ENCODE peak calls at places on chromosomes 11 and 22, in eight cellular contexts. B, Z, S, J, K, I, Y and T are unnamed samples.

GRCh38 chr11:68550485-68550817 is 89.9 kb downstream of the PPP6R3 start:
- DNase-seq in Z (no peak), Y (no peak), S (no peak), K (no peak), J (no peak), I (no peak), B (no peak), T (peak)

GRCh38 chr22:32493551-32493950 is 18.9 kb downstream of the FBXO7 start:
- DNase-seq in K (no peak), J (no peak), S (no peak), B (no peak), Z (no peak), Y (no peak), I (no peak), T (peak)

GRCh38 chr22:31952459-31952858 is 8.1 kb downstream of the YWHAH start:
- DNase-seq in B (no peak), I (no peak), J (no peak), K (no peak), S (no peak), Z (no peak), Y (no peak), T (peak)

GRCh38 chr22:24523873-24524272 is 28.7 kb downstream of the UPB1 start:
- DNase-seq in I (no peak), B (no peak), S (no peak), K (no peak), J (no peak), Z (no peak), Y (no peak), T (no peak)

GRCh38 chr11:75768112-75768908 is at the start of gene DGAT2:
- DNase-seq in K (peak), Y (peak), S (peak), J (peak), B (peak), I (peak), Z (no peak), T (peak)

GRCh38 chr11:206516-207212 is 535 bp downstream of the BET1L start:
- DNase-seq in Y (peak), I (no peak), J (no peak), Z (peak), K (no peak), B (no peak), S (no peak), T (no peak)

GRCh38 chr22:24402460-24403192 is 24.8 kb upstream of the ADORA2A start:
- DNase-seq in Z (no peak), Y (peak), J (peak), S (peak), K (no peak), I (no peak), B (no peak), T (peak)

GRCh38 chr11:5930614-5931013 is 11.4 kb upstream of the OR56A3 start:
- DNase-seq in S (no peak), Z (peak), Y (no peak), I (no peak), J (no peak), B (no peak), K (no peak), T (no peak)

GRCh38 chr11:1230456-1231395 is 7.9 kb downstream of the MUC5B start:
- DNase-seq in J (no peak), I (no peak), S (no peak), B (no peak), Z (peak), K (peak), Y (peak), T (no peak)

GRCh38 chr11:35404397-35404775 is 15.0 kb downstream of the SLC1A2 start:
- DNase-seq in Y (peak), J (no peak), S (no peak), B (no peak), I (no peak), Z (no peak), K (no peak), T (peak)

GRCh38 chr11:118921929-118922744 is 3.6 kb downstream of the BCL9L start:
- DNase-seq in Y (no peak), B (peak), I (no peak), Z (no peak), K (no peak), J (no peak), S (no peak), T (peak)

GRCh38 chr11:30605036-30605435 is 18.9 kb upstream of the MPPED2 start:
- DNase-seq in Z (no peak), I (no peak), K (no peak), Y (no peak), S (no peak), B (no peak), J (no peak), T (no peak)

GRCh38 chr11:70263363-70263762 is 7.1 kb upstream of the PPFIA1 start:
- DNase-seq in Y (no peak), B (no peak), J (no peak), S (no peak), I (no peak), K (no peak), Z (no peak), T (no peak)

GRCh38 chr11:116602637-116602942 is 170.2 kb downstream of the BUD13 start:
- DNase-seq in Z (no peak), K (no peak), Y (no peak), J (no peak), I (no peak), B (no peak), S (no peak), T (no peak)

GRCh38 chr22:20552450-20552894 is 45.1 kb downstream of the MED15 start:
- DNase-seq in S (no peak), K (no peak), J (no peak), I (no peak), Y (no peak), B (peak), Z (peak), T (peak)